ENCODE peak calls at places on chromosomes 11 and 22, in five cellular contexts. One of them, this sample, is unnamed.

GRCh38 chr22:42978453-42979103 is 36.4 kb downstream of the PACSIN2 start:
- DNase-seq in A549: no peak
- DNase-seq in WTC11: no peak
- DNase-seq in GM12878: no peak
- DNase-seq in HepG2: no peak
- DNase-seq in this sample: no peak

GRCh38 chr11:7531011-7531410 is 17.2 kb downstream of the PPFIBP2 start:
- DNase-seq in A549: no peak
- DNase-seq in WTC11: no peak
- DNase-seq in GM12878: no peak
- DNase-seq in HepG2: no peak
- DNase-seq in this sample: no peak

GRCh38 chr11:46367244-46367915 is 14.1 kb upstream of the MDK start:
- DNase-seq in A549: peak; percentile 46
- DNase-seq in WTC11: peak; percentile 89
- DNase-seq in GM12878: no peak
- DNase-seq in HepG2: peak; percentile 25
- DNase-seq in this sample: peak; percentile 57

GRCh38 chr11:114556135-114556534 is 3.5 kb downstream of the NXPE1 start:
- DNase-seq in A549: no peak
- DNase-seq in WTC11: no peak
- DNase-seq in GM12878: no peak
- DNase-seq in HepG2: no peak
- DNase-seq in this sample: no peak

GRCh38 chr22:48644108-48644507 is 1183.6 kb downstream of the BRD1 start:
- DNase-seq in A549: peak; percentile 18
- DNase-seq in WTC11: no peak
- DNase-seq in GM12878: no peak
- DNase-seq in HepG2: peak; percentile 46
- DNase-seq in this sample: no peak

GRCh38 chr11:103733889-103734288 is 302.6 kb upstream of the DDI1 start:
- DNase-seq in A549: no peak
- DNase-seq in WTC11: no peak
- DNase-seq in GM12878: no peak
- DNase-seq in HepG2: no peak
- DNase-seq in this sample: no peak

GRCh38 chr11:15288801-15289342 is 174.1 kb downstream of the INSC start:
- DNase-seq in A549: no peak
- DNase-seq in WTC11: no peak
- DNase-seq in GM12878: no peak
- DNase-seq in HepG2: no peak
- DNase-seq in this sample: no peak

GRCh38 chr11:77397631-77398030 is 76.3 kb downstream of the PAK1 start:
- DNase-seq in A549: no peak
- DNase-seq in WTC11: no peak
- DNase-seq in GM12878: no peak
- DNase-seq in HepG2: no peak
- DNase-seq in this sample: no peak

GRCh38 chr22:43847376-43848289 is 14.7 kb downstream of the SULT4A1 start:
- DNase-seq in A549: no peak
- DNase-seq in WTC11: no peak
- DNase-seq in GM12878: no peak
- DNase-seq in HepG2: no peak
- DNase-seq in this sample: no peak

GRCh38 chr22:38080468-38080846 is 3.5 kb downstream of the SLC16A8 start:
- DNase-seq in A549: no peak
- DNase-seq in WTC11: no peak
- DNase-seq in GM12878: no peak
- DNase-seq in HepG2: no peak
- DNase-seq in this sample: no peak

GRCh38 chr11:10067629-10068300 is 226.3 kb downstream of the SBF2 start:
- DNase-seq in A549: no peak
- DNase-seq in WTC11: no peak
- DNase-seq in GM12878: no peak
- DNase-seq in HepG2: no peak
- DNase-seq in this sample: no peak

GRCh38 chr11:124209824-124210357 is 26.7 kb downstream of the OR10D3 start:
- DNase-seq in A549: no peak
- DNase-seq in WTC11: no peak
- DNase-seq in GM12878: no peak
- DNase-seq in HepG2: no peak
- DNase-seq in this sample: no peak

GRCh38 chr22:42069801-42070516 is 653 bp downstream of the NAGA start:
- DNase-seq in A549: no peak
- DNase-seq in WTC11: no peak
- DNase-seq in GM12878: no peak
- DNase-seq in HepG2: no peak
- DNase-seq in this sample: peak; percentile 37

GRCh38 chr11:2525941-2526807 is 81.4 kb downstream of the KCNQ1 start:
- DNase-seq in A549: no peak
- DNase-seq in WTC11: peak; percentile 4
- DNase-seq in GM12878: no peak
- DNase-seq in HepG2: no peak
- DNase-seq in this sample: no peak

GRCh38 chr11:69444381-69445130 is 36.9 kb upstream of the LINC01488 start:
- DNase-seq in A549: peak; percentile 48
- DNase-seq in WTC11: peak; percentile 64
- DNase-seq in GM12878: no peak
- DNase-seq in HepG2: peak; percentile 21
- DNase-seq in this sample: peak; percentile 97

GRCh38 chr22:26170795-26171194 is 1.5 kb downstream of the SEZ6L start:
- DNase-seq in A549: no peak
- DNase-seq in WTC11: peak; percentile 84
- DNase-seq in GM12878: no peak
- DNase-seq in HepG2: no peak
- DNase-seq in this sample: peak; percentile 67

GRCh38 chr22:35102663-35103062 is 36.7 kb downstream of the ISX start:
- DNase-seq in A549: peak; percentile 27
- DNase-seq in WTC11: peak; percentile 67
- DNase-seq in GM12878: no peak
- DNase-seq in HepG2: no peak
- DNase-seq in this sample: peak; percentile 15

GRCh38 chr22:35258144-35258988 is 1.1 kb downstream of the HMGXB4 start:
- DNase-seq in A549: peak; percentile 10
- DNase-seq in WTC11: peak; percentile 34
- DNase-seq in GM12878: no peak
- DNase-seq in HepG2: no peak
- DNase-seq in this sample: peak; percentile 16

GRCh38 chr11:87463486-87464102 is 425.9 kb downstream of the TMEM135 start:
- DNase-seq in A549: peak; percentile 51
- DNase-seq in WTC11: peak; percentile 12
- DNase-seq in GM12878: no peak
- DNase-seq in HepG2: peak; percentile 38
- DNase-seq in this sample: peak; percentile 34

GRCh38 chr11:129814244-129814992 is 1.2 kb upstream of the TMEM45B start:
- DNase-seq in A549: peak; percentile 13
- DNase-seq in WTC11: no peak
- DNase-seq in GM12878: no peak
- DNase-seq in HepG2: no peak
- DNase-seq in this sample: peak; percentile 62

GRCh38 chr11:76835928-76836612 is 24.6 kb upstream of the ACER3 start:
- DNase-seq in A549: peak; percentile 64
- DNase-seq in WTC11: no peak
- DNase-seq in GM12878: no peak
- DNase-seq in HepG2: no peak
- DNase-seq in this sample: no peak

GRCh38 chr22:30523646-30524489 is 18.4 kb upstream of the SEC14L4 start:
- DNase-seq in A549: no peak
- DNase-seq in WTC11: no peak
- DNase-seq in GM12878: no peak
- DNase-seq in HepG2: no peak
- DNase-seq in this sample: no peak

GRCh38 chr22:50727678-50728522 is 10.1 kb upstream of the ACR start:
- DNase-seq in A549: no peak
- DNase-seq in WTC11: no peak
- DNase-seq in GM12878: no peak
- DNase-seq in HepG2: no peak
- DNase-seq in this sample: no peak

DNA sequence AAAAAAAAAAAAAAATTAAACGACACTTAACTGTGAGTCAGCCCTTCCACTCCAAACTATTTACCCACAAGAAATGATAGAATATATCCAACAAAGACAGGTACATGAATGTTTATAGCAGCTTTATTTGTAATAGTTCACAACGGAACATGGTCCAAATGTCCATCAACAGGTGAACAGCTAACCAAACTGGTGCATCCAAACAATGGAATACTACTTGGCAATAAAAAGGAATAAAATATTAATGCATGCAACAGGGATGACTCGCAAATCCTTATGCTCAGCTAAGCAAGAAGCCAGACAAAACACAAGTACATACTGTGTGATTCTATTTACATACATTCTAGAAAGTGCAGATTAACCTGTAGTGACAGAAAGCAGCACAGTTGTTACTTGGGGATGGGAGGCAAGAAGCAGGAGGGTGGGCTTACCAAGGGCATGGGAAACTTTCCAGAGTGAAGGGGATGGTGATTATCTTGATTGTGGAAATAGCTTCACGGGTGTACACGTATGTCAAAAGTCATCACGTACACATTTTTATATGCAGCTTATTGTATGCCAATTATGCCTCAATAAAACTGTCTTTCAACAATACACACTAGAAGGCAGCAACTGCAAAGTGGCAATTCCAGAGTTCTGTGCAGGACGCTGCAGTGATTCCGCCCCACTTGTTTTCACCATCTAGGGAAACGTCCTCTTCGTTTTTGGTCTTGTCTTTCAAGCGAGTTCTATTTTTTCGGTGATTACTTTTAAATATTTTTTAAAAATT is 6.7 kb upstream of the SF1 start:
- DNase-seq in A549: no peak
- DNase-seq in WTC11: no peak
- DNase-seq in GM12878: no peak
- DNase-seq in HepG2: no peak
- DNase-seq in this sample: no peak
- TF ChIP-seq ESRRA in A549: no peak
- TF ChIP-seq ESRRA in WTC11: no peak
- TF ChIP-seq ESRRA in GM12878: no peak
- TF ChIP-seq ESRRA in HepG2: no peak
- TF ChIP-seq ESRRA in this sample: no peak

DNA sequence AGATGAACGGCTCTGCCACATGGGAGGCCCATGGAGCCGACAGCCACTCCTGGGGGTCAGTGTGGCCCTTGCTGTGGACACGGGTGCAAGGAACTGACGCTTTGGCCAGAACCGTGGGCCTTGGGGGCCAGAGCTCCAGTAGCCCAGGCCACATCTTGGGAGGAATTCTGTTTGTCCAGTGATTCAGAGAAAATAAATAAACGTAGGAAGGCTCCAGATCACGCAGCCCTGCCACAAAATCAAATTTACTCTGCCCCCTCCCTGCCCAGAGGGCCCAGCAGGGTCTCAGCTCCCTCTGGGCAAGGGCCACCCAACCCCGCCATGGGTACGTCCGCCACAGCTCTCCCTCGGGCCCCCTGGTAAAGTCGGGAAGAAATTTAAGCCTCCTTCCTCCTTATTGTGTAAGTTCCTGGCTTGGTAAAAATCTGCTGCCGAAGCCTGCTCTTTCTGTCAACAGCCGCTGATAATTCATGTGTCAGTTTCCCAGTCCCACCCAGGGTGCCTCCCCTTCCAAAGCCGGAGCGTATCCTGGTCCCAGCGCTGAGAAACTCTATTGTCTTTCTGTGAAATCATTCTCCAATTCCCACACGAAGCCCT is 6.9 kb upstream of the MUC5AC start:
- DNase-seq in A549: peak; percentile 93
- DNase-seq in WTC11: no peak
- DNase-seq in GM12878: no peak
- DNase-seq in HepG2: no peak
- DNase-seq in this sample: no peak
- TF ChIP-seq ESRRA in A549: no peak
- TF ChIP-seq ESRRA in WTC11: no peak
- TF ChIP-seq ESRRA in GM12878: no peak
- TF ChIP-seq ESRRA in HepG2: no peak
- TF ChIP-seq ESRRA in this sample: no peak

GRCh38 chr11:127859941-127860354 is 727.4 kb downstream of the ETS1 start:
- DNase-seq in A549: no peak
- DNase-seq in WTC11: no peak
- DNase-seq in GM12878: no peak
- DNase-seq in HepG2: no peak
- DNase-seq in this sample: no peak
- TF ChIP-seq ESRRA in A549: no peak
- TF ChIP-seq ESRRA in WTC11: no peak
- TF ChIP-seq ESRRA in GM12878: no peak
- TF ChIP-seq ESRRA in HepG2: no peak
- TF ChIP-seq ESRRA in this sample: no peak

DNA sequence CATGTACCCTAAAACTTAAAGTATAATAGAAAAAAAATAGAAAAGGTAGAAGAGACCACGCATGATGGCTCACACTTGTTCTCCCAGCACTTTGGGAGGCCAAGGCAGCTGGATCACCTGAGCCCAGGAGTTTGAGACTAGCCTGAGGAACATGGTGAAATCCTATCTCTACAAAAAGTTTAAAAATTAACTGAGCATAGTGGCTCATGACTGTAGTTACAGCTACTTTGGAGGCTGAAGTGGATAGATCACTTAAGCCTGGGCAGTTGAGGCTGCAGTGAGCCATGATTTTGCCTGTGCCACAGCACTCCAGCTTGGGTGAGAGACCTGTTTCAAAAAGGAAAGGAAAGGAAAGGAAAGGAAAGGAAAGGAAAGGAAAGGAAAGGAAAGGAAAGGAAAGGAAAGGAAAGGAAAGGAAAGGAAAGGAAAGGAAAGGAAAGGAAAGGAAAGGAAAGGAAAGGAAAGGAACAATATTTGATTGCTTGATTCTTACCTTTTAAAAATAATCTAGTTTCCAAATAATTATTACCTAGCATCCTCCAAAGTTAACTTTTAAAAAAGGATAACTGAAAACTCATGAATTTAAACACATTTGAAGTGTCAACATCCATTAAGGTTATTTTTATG is 99.9 kb upstream of the PAX6 start:
- DNase-seq in A549: no peak
- DNase-seq in WTC11: no peak
- DNase-seq in GM12878: no peak
- DNase-seq in HepG2: no peak
- DNase-seq in this sample: no peak
- TF ChIP-seq ESRRA in A549: no peak
- TF ChIP-seq ESRRA in WTC11: no peak
- TF ChIP-seq ESRRA in GM12878: no peak
- TF ChIP-seq ESRRA in HepG2: no peak
- TF ChIP-seq ESRRA in this sample: no peak

GRCh38 chr11:11813288-11813962 is 28.3 kb upstream of the USP47 start:
- DNase-seq in A549: peak; percentile 87
- DNase-seq in WTC11: no peak
- DNase-seq in GM12878: no peak
- DNase-seq in HepG2: peak; percentile 94
- DNase-seq in this sample: no peak
- TF ChIP-seq ESRRA in A549: peak; percentile 79
- TF ChIP-seq ESRRA in WTC11: no peak
- TF ChIP-seq ESRRA in GM12878: no peak
- TF ChIP-seq ESRRA in HepG2: peak; percentile 72
- TF ChIP-seq ESRRA in this sample: peak; percentile 39